ENCODE peak calls at places on chromosomes 4 and X, in four cellular contexts. N, T, J and D are unnamed samples.

GRCh38 chrX:78092296-78092695 is 11.8 kb upstream of the PGK1 start:
- DNase-seq in N (peak; percentile 4), T (no peak), J (peak; percentile 22), D (no peak)

GRCh38 chr4:153026947-153027346 is 90.8 kb downstream of the FHDC1 start:
- DNase-seq in N (no peak), T (no peak), J (no peak), D (no peak)

GRCh38 chr4:126757219-126757618 is 875.5 kb upstream of the INTU start:
- DNase-seq in N (no peak), T (no peak), J (peak; percentile 20), D (no peak)

GRCh38 chrX:48083212-48083611 is 11.8 kb upstream of the ZNF630 start:
- DNase-seq in N (peak; percentile 3), T (peak; percentile 53), J (peak; percentile 42), D (peak; percentile 43)

GRCh38 chr4:157040380-157040779 is 35.6 kb upstream of the GLRB start:
- DNase-seq in N (no peak), T (no peak), J (no peak), D (no peak)

GRCh38 chrX:25028726-25029125 is 13.0 kb upstream of the ARX start:
- DNase-seq in N (peak; percentile 26), T (no peak), J (no peak), D (no peak)

GRCh38 chr4:103197765-103198110 is 405 bp downstream of the CENPE start:
- DNase-seq in N (no peak), T (no peak), J (peak; percentile 10), D (no peak)

GRCh38 chr4:157664726-157665125 is 444.2 kb downstream of the GRIA2 start:
- DNase-seq in N (peak; percentile 28), T (no peak), J (no peak), D (no peak)

GRCh38 chrX:312621-313331 is 5.8 kb downstream of the GTPBP6 start:
- DNase-seq in N (no peak), T (no peak), J (no peak), D (no peak)
- H3K36me3 ChIP-seq in N (peaks cover 18% of the 10 kb centered on the region), T (no peaks in the 10 kb centered on the region), J (no peaks in the 10 kb centered on the region), D (peaks cover 8% of the 10 kb centered on the region)

GRCh38 chr4:77880784-77881183 is 18.2 kb downstream of the MRPL1 start:
- DNase-seq in N (no peak), T (no peak), J (peak; percentile 40), D (no peak)

GRCh38 chr4:77877771-77878170 is 15.1 kb downstream of the MRPL1 start:
- DNase-seq in N (no peak), T (no peak), J (no peak), D (no peak)

GRCh38 chr4:77878176-77878575 is 15.5 kb downstream of the MRPL1 start:
- DNase-seq in N (no peak), T (no peak), J (no peak), D (no peak)

GRCh38 chr4:77877167-77877566 is 14.5 kb downstream of the MRPL1 start:
- DNase-seq in N (no peak), T (no peak), J (no peak), D (no peak)

GRCh38 chr4:77881460-77882295 is 19.0 kb downstream of the MRPL1 start:
- DNase-seq in N (peak; percentile 24), T (peak; percentile 52), J (no peak), D (peak; percentile 42)
- H3K36me3 ChIP-seq in N (peaks cover 5% of the 10 kb centered on the region), T (no peaks in the 10 kb centered on the region), J (peaks cover 5% of the 10 kb centered on the region), D (no peaks in the 10 kb centered on the region)

GRCh38 chrX:155893513-155893912 is 12.4 kb downstream of the VAMP7 start:
- DNase-seq in N (no peak), T (no peak), J (no peak), D (no peak)
- H3K36me3 ChIP-seq in N (peaks cover 8% of the 10 kb centered on the region), T (no peaks in the 10 kb centered on the region), J (no peaks in the 10 kb centered on the region), D (no peaks in the 10 kb centered on the region)

GRCh38 chr4:39899291-39899690 is 78.4 kb downstream of the PDS5A start:
- DNase-seq in N (no peak), T (no peak), J (no peak), D (no peak)
- H3K36me3 ChIP-seq in N (peaks cover 29% of the 10 kb centered on the region), T (no peaks in the 10 kb centered on the region), J (peaks cover 3% of the 10 kb centered on the region), D (peaks cover 5% of the 10 kb centered on the region)

DNA sequence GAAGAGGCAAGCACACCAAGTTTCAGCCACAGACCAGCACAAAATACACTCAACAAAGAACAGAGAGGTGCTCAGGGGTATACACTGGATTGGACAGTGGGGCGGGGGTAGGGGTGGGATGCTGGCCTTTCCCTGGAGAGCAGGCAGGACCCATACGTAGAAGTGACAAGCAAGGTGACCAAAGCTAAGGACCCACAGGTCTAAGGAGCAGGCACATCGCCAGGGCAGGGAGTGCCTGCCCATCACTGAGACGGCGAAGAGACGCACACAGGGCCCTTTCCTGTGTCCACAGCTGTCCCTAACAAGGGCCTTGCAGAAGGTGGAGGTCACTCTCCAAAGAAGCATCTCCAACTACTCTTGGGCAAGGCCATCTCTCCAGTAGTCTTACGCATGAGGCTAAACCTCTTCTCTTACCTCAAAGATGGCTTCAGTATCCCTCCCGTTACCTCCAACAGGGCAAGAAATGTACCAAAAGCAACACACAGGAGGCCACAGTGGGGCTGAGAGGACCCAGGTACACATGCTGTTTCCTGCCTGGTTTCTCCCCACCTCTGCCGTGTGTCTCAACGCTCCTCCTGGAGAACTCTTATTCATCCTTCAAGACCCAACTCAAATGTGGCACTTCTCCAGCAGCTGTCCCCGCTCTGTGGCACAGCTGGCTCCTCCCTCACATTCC is 6.5 kb downstream of the WDR1 start:
- DNase-seq in N (no peak), T (no peak), J (no peak), D (no peak)
- H3K36me3 ChIP-seq in N (peaks cover 67% of the 10 kb centered on the region), T (no peaks in the 10 kb centered on the region), J (peaks cover 31% of the 10 kb centered on the region), D (peaks cover 24% of the 10 kb centered on the region)

GRCh38 chr4:10278071-10278470 is 161.5 kb upstream of the WDR1 start:
- DNase-seq in N (no peak), T (no peak), J (no peak), D (no peak)

GRCh38 chr4:10273030-10273429 is 156.4 kb upstream of the WDR1 start:
- DNase-seq in N (no peak), T (no peak), J (no peak), D (no peak)

GRCh38 chr4:10276152-10276551 is 159.6 kb upstream of the WDR1 start:
- DNase-seq in N (no peak), T (no peak), J (no peak), D (no peak)

GRCh38 chr4:10272511-10272910 is 155.9 kb upstream of the WDR1 start:
- DNase-seq in N (no peak), T (no peak), J (no peak), D (no peak)

GRCh38 chr4:10275696-10276095 is 159.1 kb upstream of the WDR1 start:
- DNase-seq in N (no peak), T (no peak), J (no peak), D (no peak)
- H3K36me3 ChIP-seq in N (no peaks in the 10 kb centered on the region), T (no peaks in the 10 kb centered on the region), J (no peaks in the 10 kb centered on the region), D (no peaks in the 10 kb centered on the region)

GRCh38 chr4:38101563-38101962 is 141.4 kb downstream of the PTTG2 start:
- DNase-seq in N (no peak), T (no peak), J (no peak), D (no peak)

GRCh38 chr4:38097818-38098217 is 137.6 kb downstream of the PTTG2 start:
- DNase-seq in N (no peak), T (no peak), J (no peak), D (no peak)

GRCh38 chr4:38100474-38101255 is 140.5 kb downstream of the PTTG2 start:
- DNase-seq in N (no peak), T (no peak), J (no peak), D (no peak)

GRCh38 chr4:38099908-38100407 is 139.8 kb downstream of the PTTG2 start:
- DNase-seq in N (no peak), T (no peak), J (no peak), D (no peak)

GRCh38 chr4:38099020-38099600 is 138.9 kb downstream of the PTTG2 start:
- DNase-seq in N (no peak), T (no peak), J (no peak), D (no peak)
- H3K36me3 ChIP-seq in N (no peaks in the 10 kb centered on the region), T (no peaks in the 10 kb centered on the region), J (no peaks in the 10 kb centered on the region), D (peaks cover 4% of the 10 kb centered on the region)

GRCh38 chr4:16183604-16184003 is 42.7 kb downstream of the TAPT1 start:
- DNase-seq in N (no peak), T (no peak), J (no peak), D (no peak)

GRCh38 chr4:16192631-16193483 is 33.4 kb downstream of the TAPT1 start:
- DNase-seq in N (no peak), T (no peak), J (no peak), D (no peak)

GRCh38 chr4:16192067-16192466 is 34.2 kb downstream of the TAPT1 start:
- DNase-seq in N (no peak), T (no peak), J (no peak), D (no peak)

GRCh38 chr4:16187455-16187854 is 38.8 kb downstream of the TAPT1 start:
- DNase-seq in N (no peak), T (no peak), J (no peak), D (no peak)
- H3K36me3 ChIP-seq in N (no peaks in the 10 kb centered on the region), T (no peaks in the 10 kb centered on the region), J (no peaks in the 10 kb centered on the region), D (peaks cover 6% of the 10 kb centered on the region)

GRCh38 chr4:82431026-82431745 is 796 bp downstream of the ENOPH1 start:
- DNase-seq in N (peak; percentile 20), T (peak; percentile 67), J (peak; percentile 70), D (peak; percentile 65)

GRCh38 chr4:82429728-82430192 is 502 bp downstream of the HNRNPDL start:
- DNase-seq in N (no peak), T (no peak), J (no peak), D (no peak)

GRCh38 chr4:82430193-82431025 is at the start of the genes ENOPH1 and HNRNPDL:
- DNase-seq in N (peak; percentile 96), T (peak; percentile 99), J (peak; percentile 95), D (peak; percentile 97)

GRCh38 chr4:82428969-82429727 is 1.1 kb downstream of the HNRNPDL start:
- DNase-seq in N (peak; percentile 82), T (peak; percentile 97), J (peak; percentile 90), D (peak; percentile 91)

GRCh38 chr4:82428526-82428968 is 1.7 kb downstream of the HNRNPDL start:
- DNase-seq in N (no peak), T (no peak), J (no peak), D (no peak)
- H3K36me3 ChIP-seq in N (peaks cover 53% of the 10 kb centered on the region), T (peaks cover 10% of the 10 kb centered on the region), J (peaks cover 33% of the 10 kb centered on the region), D (peaks cover 7% of the 10 kb centered on the region)

DNA sequence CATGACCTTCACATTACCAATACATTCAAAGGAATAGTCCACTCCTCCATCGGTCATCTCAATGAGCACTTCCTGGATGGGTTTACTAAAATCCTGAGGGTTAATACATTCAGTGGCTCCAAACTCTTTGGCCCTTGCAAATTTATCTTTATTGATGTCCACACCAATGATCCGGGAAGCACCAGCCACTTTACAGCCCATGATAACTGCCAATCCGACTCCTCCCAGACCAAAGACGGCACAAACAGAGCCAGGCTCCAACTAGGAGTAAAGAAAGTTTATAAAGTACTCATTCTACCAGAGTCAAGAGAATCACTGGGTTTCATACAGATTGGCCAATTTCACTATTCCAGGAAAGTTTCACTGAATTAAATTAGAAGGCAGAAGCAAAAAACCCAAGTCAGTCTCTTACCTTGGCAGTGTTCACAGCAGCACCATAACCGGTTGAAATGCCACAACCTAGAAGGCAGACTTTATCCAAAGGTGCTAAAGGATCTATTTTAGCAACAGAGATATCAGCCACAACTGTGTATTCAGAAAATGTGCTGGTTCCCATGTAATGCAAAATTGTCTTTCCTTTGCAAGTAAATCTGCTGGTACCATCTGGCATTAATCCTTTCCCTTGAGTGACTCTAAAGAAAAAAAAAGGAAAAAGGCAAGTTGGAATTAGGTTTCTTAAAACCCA is 12.2 kb downstream of the ADH5 start:
- DNase-seq in N (no peak), T (no peak), J (no peak), D (no peak)
- H3K36me3 ChIP-seq in N (peaks cover 30% of the 10 kb centered on the region), T (no peaks in the 10 kb centered on the region), J (no peaks in the 10 kb centered on the region), D (peaks cover 7% of the 10 kb centered on the region)